ENCODE peak calls at places on chromosome 9, in five cellular contexts. Q is heart right ventricle; B is transverse colon; L is HCT116; Z is CD8-positive, alpha-beta memory T cell. A is an unnamed sample.

GRCh38 chr9:133356391-133357091 is at the start of the genes SURF1 and SURF2:
- DNase-seq in Q (peak; percentile 88), B (peak; percentile 93), L (no peak), Z (peak; percentile 87), A (peak; percentile 92)

GRCh38 chr9:84325347-84325982 is 15.1 kb downstream of the SLC28A3 start:
- DNase-seq in Q (no peak), B (no peak), L (peak; percentile 15), Z (no peak), A (no peak)

GRCh38 chr9:79911724-79912123 is 340.0 kb downstream of the TLE4 start:
- DNase-seq in Q (no peak), B (no peak), L (no peak), Z (no peak), A (no peak)

GRCh38 chr9:72984990-72985389 is 32.1 kb upstream of the ALDH1A1 start:
- DNase-seq in Q (no peak), B (peak; percentile 60), L (no peak), Z (no peak), A (no peak)

GRCh38 chr9:114953917-114954316 is 23.5 kb upstream of the TNFSF8 start:
- DNase-seq in Q (peak; percentile 40), B (peak; percentile 18), L (no peak), Z (no peak), A (peak; percentile 51)

GRCh38 chr9:88745281-88746001 is 210.5 kb downstream of the NXNL2 start:
- DNase-seq in Q (no peak), B (peak; percentile 34), L (no peak), Z (no peak), A (no peak)

GRCh38 chr9:35028341-35028740 is 38.8 kb downstream of the DNAJB5 start:
- DNase-seq in Q (no peak), B (no peak), L (no peak), Z (no peak), A (no peak)

GRCh38 chr9:87122947-87123685 is 175.8 kb upstream of the GAS1 start:
- DNase-seq in Q (no peak), B (no peak), L (no peak), Z (no peak), A (no peak)

GRCh38 chr9:129396365-129396708 is 218.3 kb upstream of the IER5L start:
- DNase-seq in Q (no peak), B (no peak), L (no peak), Z (no peak), A (no peak)

GRCh38 chr9:102550266-102550665 is 444.9 kb upstream of the CYLC2 start:
- DNase-seq in Q (no peak), B (no peak), L (no peak), Z (no peak), A (no peak)

GRCh38 chr9:20989923-20990341 is 41.5 kb downstream of the HACD4 start:
- DNase-seq in Q (peak; percentile 32), B (peak; percentile 20), L (no peak), Z (no peak), A (peak; percentile 64)

GRCh38 chr9:132078369-132079356 is 1.0 kb downstream of the MED27 start:
- DNase-seq in Q (no peak), B (no peak), L (no peak), Z (peak; percentile 6), A (no peak)

GRCh38 chr9:99820330-99821186 is 1.1 kb upstream of the NR4A3 start:
- DNase-seq in Q (peak; percentile 74), B (peak; percentile 66), L (no peak), Z (peak; percentile 48), A (peak; percentile 76)

GRCh38 chr9:130306826-130307666 is 41.5 kb downstream of the HMCN2 start:
- DNase-seq in Q (no peak), B (no peak), L (no peak), Z (no peak), A (no peak)

GRCh38 chr9:111456536-111456935 is 27.6 kb downstream of the ECPAS start:
- DNase-seq in Q (no peak), B (no peak), L (no peak), Z (no peak), A (no peak)

GRCh38 chr9:33273972-33274328 is 9.1 kb downstream of the CHMP5 start:
- DNase-seq in Q (no peak), B (no peak), L (no peak), Z (no peak), A (no peak)

GRCh38 chr9:19493174-19493811 is 84.5 kb downstream of the ACER2 start:
- DNase-seq in Q (peak; percentile 73), B (peak; percentile 24), L (peak; percentile 33), Z (no peak), A (peak; percentile 92)

GRCh38 chr9:96006961-96007360 is 131.5 kb downstream of the ERCC6L2 start:
- DNase-seq in Q (no peak), B (no peak), L (no peak), Z (no peak), A (no peak)

GRCh38 chr9:15271403-15271802 is 35.6 kb downstream of the TTC39B start:
- DNase-seq in Q (no peak), B (no peak), L (no peak), Z (peak; percentile 6), A (no peak)

GRCh38 chr9:130129425-130130061 is 42.7 kb upstream of the NCS1 start:
- DNase-seq in Q (no peak), B (no peak), L (no peak), Z (peak; percentile 6), A (no peak)

GRCh38 chr9:93054758-93055704 is 3.5 kb upstream of the SUSD3 start:
- DNase-seq in Q (no peak), B (no peak), L (no peak), Z (no peak), A (no peak)

GRCh38 chr9:5438301-5439162 is 807 bp upstream of the PLGRKT start:
- DNase-seq in Q (no peak), B (peak; percentile 34), L (no peak), Z (peak; percentile 52), A (no peak)

GRCh38 chr9:128203842-128204551 is 818 bp downstream of the DNM1 start:
- DNase-seq in Q (no peak), B (no peak), L (no peak), Z (no peak), A (peak; percentile 77)

GRCh38 chr9:108271646-108272349 is 584.0 kb downstream of the ACTL7B start:
- DNase-seq in Q (no peak), B (peak; percentile 66), L (no peak), Z (no peak), A (no peak)

GRCh38 chr9:108271236-108271635 is 584.5 kb downstream of the ACTL7B start:
- DNase-seq in Q (no peak), B (no peak), L (no peak), Z (no peak), A (no peak)

GRCh38 chr9:108273988-108274387 is 581.8 kb downstream of the ACTL7B start:
- DNase-seq in Q (no peak), B (no peak), L (no peak), Z (no peak), A (no peak)

GRCh38 chr9:108270041-108270440 is 585.7 kb downstream of the ACTL7B start:
- DNase-seq in Q (no peak), B (no peak), L (no peak), Z (no peak), A (no peak)

DNA sequence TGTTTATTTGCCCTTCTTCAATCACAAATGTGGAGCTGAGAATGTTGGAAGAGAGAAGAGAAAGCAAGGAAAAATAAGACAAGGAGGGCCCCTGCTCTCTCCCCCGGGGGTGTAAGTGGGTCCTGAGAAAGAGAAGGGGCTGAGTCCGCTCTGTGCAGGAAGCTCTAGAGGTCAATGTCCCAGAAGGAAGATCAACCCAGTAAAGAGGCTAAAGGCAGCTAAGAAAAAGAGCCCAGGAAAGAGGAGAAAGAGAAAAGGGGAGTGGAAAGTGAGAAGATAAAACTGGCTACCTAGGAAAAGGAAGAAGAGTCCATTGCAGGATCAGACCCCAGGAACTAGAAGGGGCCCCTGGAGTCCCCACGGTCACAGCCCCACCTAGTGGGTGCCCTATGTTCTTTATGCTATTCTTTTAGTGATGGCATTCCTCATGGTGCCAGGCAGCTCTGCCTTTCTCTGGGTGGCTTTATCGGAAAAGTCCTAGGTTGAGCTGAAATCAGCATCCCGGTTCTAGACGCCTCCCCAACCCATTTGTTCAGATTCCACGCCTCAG is 583.4 kb downstream of the ACTL7B start:
- DNase-seq in Q (peak; percentile 43), B (peak; percentile 66), L (peak; percentile 38), Z (no peak), A (peak; percentile 71)
- H3K27ac ChIP-seq in Q (no peak overlapping the region), B (peak overlapping the region; percentile 75), L (no peak overlapping the region), Z (no peak overlapping the region), A (no peak overlapping the region)

GRCh38 chr9:2833096-2833495 is 10.8 kb downstream of the PUM3 start:
- DNase-seq in Q (no peak), B (no peak), L (no peak), Z (no peak), A (no peak)

GRCh38 chr9:2838356-2838983 is 5.4 kb downstream of the PUM3 start:
- DNase-seq in Q (no peak), B (no peak), L (no peak), Z (no peak), A (no peak)

GRCh38 chr9:2837915-2838314 is 6.0 kb downstream of the PUM3 start:
- DNase-seq in Q (no peak), B (no peak), L (no peak), Z (no peak), A (no peak)

DNA sequence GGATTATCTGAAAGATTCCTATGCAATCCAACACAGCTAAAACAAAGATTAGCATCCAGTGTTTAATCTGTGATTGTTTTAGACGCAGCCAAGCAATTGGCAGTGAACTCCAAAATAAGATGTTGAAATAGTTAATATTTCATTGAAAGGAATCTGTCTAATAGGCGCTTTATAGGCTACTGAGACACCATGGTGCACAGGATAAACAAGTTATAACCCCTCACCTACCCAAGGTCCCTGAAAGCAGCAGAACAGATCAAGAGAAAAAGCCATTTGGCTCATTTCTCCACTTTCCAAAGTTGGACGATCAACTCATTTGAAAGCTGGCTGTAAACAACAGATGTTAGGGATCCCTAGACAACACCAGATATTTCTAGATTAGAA is 4.9 kb downstream of the PUM3 start:
- DNase-seq in Q (no peak), B (no peak), L (no peak), Z (no peak), A (no peak)
- H3K27ac ChIP-seq in Q (no peak overlapping the region), B (peak overlapping the region; percentile 26), L (no peak overlapping the region), Z (no peak overlapping the region), A (no peak overlapping the region)

GRCh38 chr9:135480071-135480941 is 724 bp downstream of the PPP1R26 start:
- DNase-seq in Q (no peak), B (peak; percentile 61), L (no peak), Z (no peak), A (peak; percentile 73)
- H3K27ac ChIP-seq in Q (no peak overlapping the region), B (peak overlapping the region; percentile 86), L (peak overlapping the region; percentile 91), Z (peak overlapping the region; percentile 47), A (no peak overlapping the region)

GRCh38 chr9:120892177-120892747 is 15.3 kb upstream of the PHF19 start:
- DNase-seq in Q (no peak), B (no peak), L (no peak), Z (no peak), A (no peak)

GRCh38 chr9:120892748-120893584 is 16.0 kb upstream of the PHF19 start:
- DNase-seq in Q (no peak), B (no peak), L (no peak), Z (peak; percentile 34), A (no peak)

GRCh38 chr9:120893585-120893857 is 16.5 kb upstream of the PHF19 start:
- DNase-seq in Q (no peak), B (no peak), L (no peak), Z (no peak), A (no peak)

GRCh38 chr9:120894404-120895226 is 17.6 kb upstream of the PHF19 start:
- DNase-seq in Q (no peak), B (no peak), L (no peak), Z (no peak), A (peak; percentile 92)

DNA sequence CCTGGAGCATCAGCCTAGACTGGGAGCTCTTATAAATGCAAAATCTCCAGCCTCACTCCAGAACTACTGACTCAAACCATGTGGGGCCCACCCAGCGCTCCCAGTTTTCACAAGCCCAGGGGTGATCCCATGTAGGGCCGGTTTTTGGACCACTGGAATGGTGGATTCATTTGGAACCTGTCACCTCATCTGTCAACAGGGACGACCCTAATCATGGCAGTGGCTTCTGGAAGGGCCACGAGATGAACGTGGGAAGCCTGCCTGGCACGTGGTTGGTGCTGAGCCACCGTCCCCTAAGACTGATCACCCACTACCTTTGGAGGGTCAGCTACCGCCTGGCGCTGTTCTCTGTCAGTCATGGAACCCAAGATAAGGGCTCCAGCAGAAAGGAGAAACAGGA is 16.9 kb upstream of the PHF19 start:
- DNase-seq in Q (no peak), B (no peak), L (no peak), Z (no peak), A (no peak)
- H3K27ac ChIP-seq in Q (no peak overlapping the region), B (peak overlapping the region; percentile 60), L (no peak overlapping the region), Z (no peak overlapping the region), A (peak overlapping the region; percentile 14)

A was measured in right cardiac atrium.